ENCODE peak calls at places on chromosomes 5 and 9, in nine cellular contexts. D is nephron progenitor cell, W is neural progenitor cell, K is heart left ventricle, N is prostate gland, Y is foreskin fibroblast, R is suprapubic skin, S is ascending aorta, A is K562. H is an unnamed sample.

GRCh38 chr9:70392189-70392588 is 22.3 kb downstream of the KLF9 start:
- DNase-seq in A (no peak), Y (peak), S (no peak), D (no peak), R (no peak), N (no peak), K (no peak), W (no peak), H (no peak)

GRCh38 chr5:108266235-108266634 is 115.7 kb downstream of the FBXL17 start:
- DNase-seq in S (no peak), K (no peak), W (no peak), D (no peak), N (no peak), Y (peak), A (no peak), R (no peak), H (no peak)

GRCh38 chr9:37034938-37035471 is 937 bp upstream of the PAX5 start:
- DNase-seq in D (peak), Y (no peak), S (no peak), N (no peak), A (no peak), K (no peak), R (no peak), W (peak), H (no peak)

GRCh38 chr9:112002131-112002846 is 105.7 kb downstream of the UGCG start:
- DNase-seq in S (no peak), W (no peak), D (no peak), N (no peak), K (no peak), Y (no peak), R (no peak), A (no peak), H (no peak)

GRCh38 chr5:129104910-129105455 is 10.4 kb downstream of the ISOC1 start:
- DNase-seq in S (no peak), A (no peak), Y (no peak), D (no peak), N (no peak), K (no peak), W (no peak), R (no peak), H (no peak)

GRCh38 chr5:151298063-151298462 is 5.5 kb downstream of the SLC36A3 start:
- DNase-seq in W (peak), D (peak), R (no peak), S (no peak), N (no peak), Y (peak), A (no peak), K (no peak), H (peak)

GRCh38 chr5:98483301-98483700 is 290.2 kb upstream of the RGMB start:
- DNase-seq in Y (peak), D (no peak), S (no peak), K (no peak), N (no peak), A (no peak), R (no peak), W (no peak), H (no peak)

GRCh38 chr5:77972545-77973252 is 196.6 kb upstream of the TBCA start:
- DNase-seq in R (no peak), S (no peak), Y (peak), N (no peak), D (peak), A (no peak), K (no peak), W (peak), H (peak)

GRCh38 chr9:124251605-124252366 is 6.0 kb upstream of the NEK6 start:
- DNase-seq in D (no peak), S (no peak), R (peak), K (no peak), A (no peak), W (no peak), N (no peak), Y (peak), H (no peak)

GRCh38 chr5:126597156-126597555 is 2.1 kb upstream of the ALDH7A1 start:
- DNase-seq in A (no peak), W (no peak), R (no peak), N (no peak), K (no peak), D (no peak), Y (peak), S (no peak), H (no peak)

DNA sequence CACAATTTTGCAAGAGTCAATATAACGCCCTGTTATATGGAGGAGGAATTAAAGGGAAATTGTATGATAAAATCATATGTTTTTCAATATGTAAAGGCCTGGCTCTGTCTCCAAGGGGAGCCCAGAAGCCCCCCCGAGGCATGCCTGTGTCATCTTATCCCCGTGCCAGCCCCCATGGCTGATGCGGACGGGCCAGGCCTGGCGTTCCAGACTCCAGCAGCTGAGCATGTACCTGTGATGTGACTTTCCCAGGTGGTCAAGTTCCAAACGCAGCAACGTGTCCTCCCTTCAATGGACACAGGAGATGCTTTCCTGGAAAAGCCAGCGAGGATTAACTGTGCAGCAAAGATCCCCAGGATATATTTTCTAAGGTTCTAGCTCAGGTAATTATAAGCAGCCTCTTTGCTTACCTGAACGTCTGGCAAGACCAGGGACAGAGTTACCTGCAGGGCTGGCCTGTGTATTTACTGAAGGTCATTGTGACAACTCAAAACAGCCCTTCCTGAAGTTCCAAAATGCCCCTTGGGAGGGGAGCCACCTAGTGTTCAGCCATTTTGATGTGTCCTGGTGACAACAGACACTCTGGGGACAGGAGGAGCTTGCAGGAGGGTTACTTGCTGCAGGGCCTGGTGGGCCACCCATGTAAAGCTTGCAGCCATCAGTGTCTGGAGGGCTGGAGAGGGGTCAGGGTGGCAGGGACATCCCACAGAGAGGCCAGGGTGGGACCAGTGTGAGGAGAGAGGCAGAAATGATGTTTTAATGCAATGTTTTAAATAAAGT is 53.3 kb upstream of the RNU6ATAC start:
- DNase-seq in S (no peak), R (peak), N (no peak), W (peak), A (peak), K (no peak), D (no peak), Y (peak), H (no peak)
- TF ChIP-seq CTCF in S (no peak), R (no peak), N (no peak), W (peak), A (peak), K (no peak), D (no peak), Y (no peak), H (no peak)

GRCh38 chr9:32590476-32590875 is 17.5 kb upstream of the NDUFB6 start:
- DNase-seq in Y (no peak), R (no peak), A (no peak), N (no peak), W (no peak), K (no peak), D (no peak), S (no peak), H (no peak)

GRCh38 chr9:32590898-32591297 is 17.9 kb upstream of the NDUFB6 start:
- DNase-seq in K (no peak), W (no peak), Y (no peak), D (no peak), N (no peak), R (no peak), A (no peak), S (no peak), H (no peak)

GRCh38 chr9:32584784-32585183 is 11.8 kb upstream of the NDUFB6 start:
- DNase-seq in Y (peak), W (no peak), S (no peak), N (no peak), D (no peak), A (no peak), K (no peak), R (no peak), H (no peak)

GRCh38 chr9:32587901-32588300 is 14.9 kb upstream of the NDUFB6 start:
- DNase-seq in Y (peak), R (no peak), A (no peak), S (no peak), W (no peak), K (no peak), D (no peak), N (no peak), H (no peak)

DNA sequence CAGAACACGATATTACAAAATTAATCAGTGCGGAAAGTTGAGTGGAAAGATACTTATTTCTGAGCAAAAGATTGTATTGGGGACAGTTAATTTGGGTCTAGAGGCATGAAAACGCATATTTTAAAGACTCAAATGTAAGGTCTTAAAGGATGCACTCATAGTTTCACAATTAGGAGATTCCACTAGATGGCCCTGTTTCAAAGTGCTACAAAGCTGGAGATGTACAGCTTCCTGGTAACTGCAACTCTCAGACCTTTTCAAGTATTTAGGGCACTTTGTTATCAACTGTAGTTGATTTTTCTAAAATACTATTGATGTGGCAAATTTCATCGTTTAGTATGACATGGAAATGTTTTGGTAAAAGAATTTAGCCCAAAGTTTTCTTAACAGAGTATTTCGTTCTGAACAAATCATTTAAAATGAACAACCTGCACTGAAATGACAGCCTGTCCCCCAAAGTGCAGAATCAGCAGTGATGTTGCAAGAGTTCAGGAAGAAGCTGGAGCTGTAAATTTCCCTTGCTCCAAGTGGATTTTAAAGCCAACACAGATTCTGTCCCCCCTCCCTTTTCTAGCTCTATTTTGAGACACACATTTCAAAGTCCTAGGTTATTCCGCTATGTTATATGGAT is 16.2 kb upstream of the NDUFB6 start:
- DNase-seq in K (no peak), S (no peak), Y (peak), A (no peak), D (no peak), N (no peak), W (peak), R (no peak), H (no peak)
- TF ChIP-seq CTCF in K (peak), S (peak), Y (peak), A (peak), D (peak), N (peak), W (peak), R (no peak), H (no peak)

GRCh38 chr9:3467593-3468219 is 58.1 kb downstream of the RFX3 start:
- DNase-seq in A (peak), N (peak), K (peak), W (peak), Y (peak), R (peak), D (peak), S (peak), H (peak)
- TF ChIP-seq CTCF in A (peak), N (peak), K (peak), W (peak), Y (peak), R (peak), D (peak), S (peak), H (no peak)

GRCh38 chr9:98755006-98755618 is 41.2 kb downstream of the ANKS6 start:
- DNase-seq in K (no peak), Y (no peak), W (no peak), D (no peak), R (no peak), A (no peak), N (no peak), S (no peak), H (no peak)
- TF ChIP-seq CTCF in K (no peak), Y (no peak), W (peak), D (no peak), R (no peak), A (peak), N (no peak), S (no peak), H (no peak)

GRCh38 chr5:13976867-13977479 is 32.5 kb upstream of the DNAH5 start:
- DNase-seq in R (no peak), S (no peak), D (peak), K (no peak), A (no peak), W (peak), N (no peak), Y (peak), H (peak)
- TF ChIP-seq CTCF in R (no peak), S (no peak), D (peak), K (peak), A (peak), W (peak), N (peak), Y (peak), H (peak)